ENCODE peak calls at places on chromosomes 12 and 14, in four cellular contexts. One of them, this sample, is unnamed.

GRCh38 chr14:79578470-79578869 is 632.8 kb downstream of the DIO2 start:
- DNase-seq in osteocyte: no peak
- DNase-seq in colonic mucosa: no peak
- DNase-seq in astrocyte of the spinal cord: peak
- DNase-seq in this sample: no peak

GRCh38 chr14:27727371-27727770 is 1039.2 kb upstream of the FOXG1 start:
- DNase-seq in osteocyte: no peak
- DNase-seq in colonic mucosa: no peak
- DNase-seq in astrocyte of the spinal cord: no peak
- DNase-seq in this sample: no peak

GRCh38 chr12:6961278-6961694 is 9.2 kb downstream of the PHB2 start:
- DNase-seq in osteocyte: no peak
- DNase-seq in colonic mucosa: peak
- DNase-seq in astrocyte of the spinal cord: no peak
- DNase-seq in this sample: no peak

GRCh38 chr12:3705349-3705675 is 47.6 kb downstream of the CRACR2A start:
- DNase-seq in osteocyte: no peak
- DNase-seq in colonic mucosa: no peak
- DNase-seq in astrocyte of the spinal cord: no peak
- DNase-seq in this sample: no peak

GRCh38 chr12:1206118-1206734 is 215.2 kb downstream of the ERC1 start:
- DNase-seq in osteocyte: no peak
- DNase-seq in colonic mucosa: no peak
- DNase-seq in astrocyte of the spinal cord: no peak
- DNase-seq in this sample: no peak

GRCh38 chr12:100348657-100349454 is 8.0 kb upstream of the SLC17A8 start:
- DNase-seq in osteocyte: no peak
- DNase-seq in colonic mucosa: no peak
- DNase-seq in astrocyte of the spinal cord: peak
- DNase-seq in this sample: no peak

GRCh38 chr14:38042356-38042755 is 165.3 kb upstream of the SSTR1 start:
- DNase-seq in osteocyte: no peak
- DNase-seq in colonic mucosa: no peak
- DNase-seq in astrocyte of the spinal cord: peak
- DNase-seq in this sample: no peak

GRCh38 chr12:52506858-52507715 is 13.1 kb downstream of the KRT5 start:
- DNase-seq in osteocyte: no peak
- DNase-seq in colonic mucosa: no peak
- DNase-seq in astrocyte of the spinal cord: peak
- DNase-seq in this sample: peak

GRCh38 chr14:22781606-22782000 is 15.1 kb downstream of the OXA1L start:
- DNase-seq in osteocyte: no peak
- DNase-seq in colonic mucosa: no peak
- DNase-seq in astrocyte of the spinal cord: peak
- DNase-seq in this sample: no peak

GRCh38 chr12:42109031-42109430 is 35.6 kb downstream of the GXYLT1 start:
- DNase-seq in osteocyte: no peak
- DNase-seq in colonic mucosa: no peak
- DNase-seq in astrocyte of the spinal cord: no peak
- DNase-seq in this sample: no peak

GRCh38 chr12:52810554-52810953 is 3.4 kb downstream of the KRT4 start:
- DNase-seq in osteocyte: no peak
- DNase-seq in colonic mucosa: no peak
- DNase-seq in astrocyte of the spinal cord: no peak
- DNase-seq in this sample: no peak

GRCh38 chr12:63206908-63207307 is 55.9 kb upstream of the AVPR1A start:
- DNase-seq in osteocyte: no peak
- DNase-seq in colonic mucosa: peak
- DNase-seq in astrocyte of the spinal cord: no peak
- DNase-seq in this sample: no peak

GRCh38 chr12:94401326-94401725 is 58.3 kb downstream of the CEP83 start:
- DNase-seq in osteocyte: no peak
- DNase-seq in colonic mucosa: no peak
- DNase-seq in astrocyte of the spinal cord: no peak
- DNase-seq in this sample: no peak

GRCh38 chr14:61527325-61528100 is 167.8 kb upstream of the HIF1A start:
- DNase-seq in osteocyte: no peak
- DNase-seq in colonic mucosa: no peak
- DNase-seq in astrocyte of the spinal cord: peak
- DNase-seq in this sample: peak

GRCh38 chr12:122040579-122041386 is 19.1 kb downstream of the BCL7A start:
- DNase-seq in osteocyte: no peak
- DNase-seq in colonic mucosa: peak
- DNase-seq in astrocyte of the spinal cord: no peak
- DNase-seq in this sample: peak

GRCh38 chr14:23829736-23830474 is 123.7 kb upstream of the DHRS4 start:
- DNase-seq in osteocyte: no peak
- DNase-seq in colonic mucosa: peak
- DNase-seq in astrocyte of the spinal cord: peak
- DNase-seq in this sample: peak

GRCh38 chr12:105825141-105825540 is 313.6 kb downstream of the NUAK1 start:
- DNase-seq in osteocyte: no peak
- DNase-seq in colonic mucosa: no peak
- DNase-seq in astrocyte of the spinal cord: peak
- DNase-seq in this sample: no peak

GRCh38 chr12:6551496-6552139 is 4.2 kb downstream of the IFFO1 start:
- DNase-seq in osteocyte: no peak
- DNase-seq in colonic mucosa: no peak
- DNase-seq in astrocyte of the spinal cord: peak
- DNase-seq in this sample: no peak

GRCh38 chr14:34781242-34781641 is 66.8 kb upstream of the CFL2 start:
- DNase-seq in osteocyte: no peak
- DNase-seq in colonic mucosa: no peak
- DNase-seq in astrocyte of the spinal cord: peak
- DNase-seq in this sample: no peak

GRCh38 chr12:107967170-107967569 is 161.9 kb upstream of the WSCD2 start:
- DNase-seq in osteocyte: no peak
- DNase-seq in colonic mucosa: no peak
- DNase-seq in astrocyte of the spinal cord: no peak
- DNase-seq in this sample: no peak

GRCh38 chr14:24369463-24369862 is 1.5 kb downstream of the NFATC4 start:
- DNase-seq in osteocyte: no peak
- DNase-seq in colonic mucosa: no peak
- DNase-seq in astrocyte of the spinal cord: no peak
- DNase-seq in this sample: no peak

DNA sequence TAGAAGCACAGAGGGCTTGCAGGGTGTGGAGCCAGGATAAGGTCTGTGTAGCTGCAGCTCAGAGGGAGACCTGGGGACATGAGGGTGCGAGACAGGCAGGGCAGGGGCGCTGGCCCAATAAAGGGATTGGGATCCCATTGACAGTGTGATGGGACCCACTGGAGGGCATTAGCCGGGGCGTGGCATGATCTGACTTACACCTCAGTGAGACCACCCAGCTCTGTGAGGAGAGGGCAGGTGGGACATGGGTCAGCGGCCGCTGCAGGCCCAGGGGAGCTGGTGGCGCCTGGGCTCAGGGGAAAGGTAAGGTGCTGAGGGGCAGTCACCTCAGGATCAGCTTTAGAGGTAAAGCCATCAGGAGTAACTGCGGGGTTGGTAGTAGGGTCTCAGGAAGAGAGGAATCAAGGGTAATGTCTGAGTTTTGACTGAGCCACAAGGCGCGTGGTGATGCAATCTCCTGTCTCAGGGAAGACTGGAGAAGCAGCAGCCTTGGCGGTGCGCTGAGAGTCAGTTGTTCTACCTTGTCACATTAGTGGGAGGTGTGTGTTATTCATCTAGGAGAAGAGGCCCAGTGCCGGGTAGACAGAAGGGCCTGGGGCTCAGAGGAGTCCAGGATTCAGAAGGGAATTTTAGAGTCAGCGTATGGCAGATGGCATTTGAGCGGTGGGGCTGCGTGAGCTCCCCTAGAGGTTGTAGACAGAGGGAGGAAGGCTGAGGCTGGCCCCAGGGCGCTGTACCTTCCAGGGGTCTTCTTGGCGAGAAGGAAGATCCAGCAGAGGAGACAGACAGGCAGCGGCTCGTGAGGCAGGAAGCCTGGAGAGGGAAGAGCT is 30.8 kb upstream of the BDKRB2 start:
- DNase-seq in osteocyte: no peak
- DNase-seq in colonic mucosa: no peak
- DNase-seq in astrocyte of the spinal cord: no peak
- DNase-seq in this sample: no peak
- TF ChIP-seq CTCF in osteocyte: no peak
- TF ChIP-seq CTCF in colonic mucosa: no peak
- TF ChIP-seq CTCF in astrocyte of the spinal cord: no peak
- TF ChIP-seq CTCF in this sample: no peak

DNA sequence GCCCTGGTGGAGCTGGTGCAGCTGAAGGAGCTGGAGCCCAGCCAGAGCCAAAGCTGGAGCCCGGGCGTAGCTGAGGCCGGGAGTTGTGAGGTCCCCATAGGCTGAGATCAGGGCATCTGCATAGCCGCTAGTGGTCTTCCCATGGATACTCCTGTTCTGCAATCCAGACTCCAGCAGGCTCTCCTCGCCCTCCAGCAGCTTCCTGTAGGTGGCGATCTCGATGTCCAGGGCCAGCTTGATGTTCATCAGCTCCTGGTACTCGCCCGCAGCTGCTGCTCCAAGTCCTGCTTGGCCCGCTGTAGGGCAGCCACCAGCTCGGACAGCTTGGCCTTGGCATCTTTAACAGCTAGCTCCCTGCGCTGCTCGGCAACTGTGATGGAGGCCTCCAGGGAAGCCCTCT is 966.1 kb downstream of the FSCB start:
- DNase-seq in osteocyte: no peak
- DNase-seq in colonic mucosa: no peak
- DNase-seq in astrocyte of the spinal cord: no peak
- DNase-seq in this sample: no peak
- TF ChIP-seq CTCF in osteocyte: no peak
- TF ChIP-seq CTCF in colonic mucosa: no peak
- TF ChIP-seq CTCF in astrocyte of the spinal cord: no peak
- TF ChIP-seq CTCF in this sample: no peak

DNA sequence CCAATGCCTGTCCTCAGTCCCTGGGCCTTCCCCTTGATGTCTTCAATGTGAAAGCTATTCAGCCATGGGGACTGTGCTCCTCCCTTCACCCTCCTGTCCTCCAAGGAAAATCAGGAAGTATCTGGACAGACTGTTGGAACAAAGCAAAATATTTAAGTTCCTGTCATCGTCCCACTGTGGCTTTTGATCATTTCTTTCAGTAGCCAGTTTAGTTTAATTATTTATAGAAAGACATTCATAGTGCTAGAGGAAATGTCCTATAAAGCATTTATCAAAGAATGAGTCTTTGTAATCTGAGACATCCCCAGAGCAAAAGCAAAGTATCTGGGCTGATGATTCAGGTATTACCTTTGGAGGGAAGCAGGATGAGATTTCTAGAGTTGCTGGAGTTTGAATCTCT is 254.1 kb downstream of the NRXN3 start:
- DNase-seq in osteocyte: no peak
- DNase-seq in colonic mucosa: no peak
- DNase-seq in astrocyte of the spinal cord: no peak
- DNase-seq in this sample: no peak
- TF ChIP-seq CTCF in osteocyte: no peak
- TF ChIP-seq CTCF in colonic mucosa: no peak
- TF ChIP-seq CTCF in astrocyte of the spinal cord: no peak
- TF ChIP-seq CTCF in this sample: no peak

DNA sequence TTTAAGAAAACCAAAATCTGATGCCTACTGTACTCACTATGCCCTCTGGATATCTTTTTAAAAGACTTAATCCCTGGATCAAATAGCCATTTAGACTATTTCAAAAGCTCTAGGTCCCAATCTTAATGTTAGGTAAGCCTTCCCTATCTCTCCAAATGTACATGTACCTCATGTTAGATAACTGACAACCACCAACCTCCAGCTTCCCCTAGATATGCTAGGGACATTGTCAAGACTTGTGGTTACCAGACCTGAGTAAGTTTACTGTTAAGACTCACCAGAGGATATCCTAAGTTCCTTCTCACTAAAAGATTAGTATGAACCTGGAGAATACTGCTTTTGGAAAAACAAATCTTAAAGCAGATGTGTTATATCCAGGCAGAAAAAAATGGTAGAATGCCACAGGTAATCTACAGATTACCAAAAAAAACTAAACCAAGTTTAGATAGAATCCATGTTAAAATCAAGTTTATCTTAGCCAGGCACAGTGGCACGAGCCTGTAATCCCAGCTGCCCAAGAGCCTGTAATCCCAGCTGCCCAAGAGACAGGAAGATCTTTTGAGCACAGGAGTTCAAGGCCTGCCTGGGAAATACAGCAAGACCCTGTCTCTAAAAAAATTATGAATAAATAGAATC is 9.7 kb downstream of the NAP1L1 start:
- DNase-seq in osteocyte: no peak
- DNase-seq in colonic mucosa: no peak
- DNase-seq in astrocyte of the spinal cord: no peak
- DNase-seq in this sample: no peak
- TF ChIP-seq CTCF in osteocyte: no peak
- TF ChIP-seq CTCF in colonic mucosa: no peak
- TF ChIP-seq CTCF in astrocyte of the spinal cord: no peak
- TF ChIP-seq CTCF in this sample: no peak

GRCh38 chr14:63405715-63406114 is 87.0 kb upstream of the GPHB5 start:
- DNase-seq in osteocyte: no peak
- DNase-seq in colonic mucosa: no peak
- DNase-seq in astrocyte of the spinal cord: no peak
- DNase-seq in this sample: no peak

GRCh38 chr14:63404906-63405305 is 86.2 kb upstream of the GPHB5 start:
- DNase-seq in osteocyte: no peak
- DNase-seq in colonic mucosa: peak
- DNase-seq in astrocyte of the spinal cord: no peak
- DNase-seq in this sample: no peak

DNA sequence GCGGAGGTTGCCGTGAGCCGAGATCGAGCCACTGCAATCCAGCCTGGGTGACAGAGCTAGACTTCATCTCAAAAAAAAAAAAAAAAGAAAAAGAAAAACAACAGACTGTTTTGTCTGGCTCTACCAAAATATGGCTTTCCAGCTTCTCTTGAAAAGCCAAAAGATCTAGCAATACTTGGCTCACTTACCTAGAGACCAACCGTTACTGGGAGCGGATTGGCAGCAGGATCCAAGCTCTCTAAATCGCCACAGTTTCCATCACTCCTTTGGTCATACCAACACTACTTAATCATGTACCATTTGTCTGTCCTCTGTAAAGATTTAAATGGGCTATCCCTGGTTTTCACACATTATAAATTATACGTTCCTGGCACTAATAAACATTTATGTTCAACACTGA is 87.6 kb upstream of the GPHB5 start:
- DNase-seq in osteocyte: no peak
- DNase-seq in colonic mucosa: no peak
- DNase-seq in astrocyte of the spinal cord: no peak
- DNase-seq in this sample: no peak
- TF ChIP-seq CTCF in osteocyte: no peak
- TF ChIP-seq CTCF in colonic mucosa: no peak
- TF ChIP-seq CTCF in astrocyte of the spinal cord: no peak
- TF ChIP-seq CTCF in this sample: no peak